ENCODE peak calls at places on chromosomes 6 and 20, in five cellular contexts. C is tibial artery, P is fibroblast of villous mesenchyme, H is foreskin fibroblast, N is GM10248. W is an unnamed sample.

GRCh38 chr6:113560908-113561307 is 296.2 kb upstream of the MARCKS start:
- DNase-seq in C (no peak), P (peak), H (peak), N (no peak), W (no peak)

GRCh38 chr6:150729188-150729748 is 129.6 kb downstream of the PLEKHG1 start:
- DNase-seq in C (no peak), P (no peak), H (no peak), N (no peak), W (no peak)

GRCh38 chr6:116120430-116120829 is 5.5 kb downstream of the COL10A1 start:
- DNase-seq in C (no peak), P (no peak), H (no peak), N (no peak), W (no peak)

GRCh38 chr6:108689279-108690161 is 128.8 kb downstream of the FOXO3 start:
- DNase-seq in C (peak), P (peak), H (peak), N (no peak), W (no peak)

GRCh38 chr6:79969784-79970183 is 22.4 kb upstream of the ELOVL4 start:
- DNase-seq in C (no peak), P (no peak), H (no peak), N (no peak), W (no peak)

GRCh38 chr20:35768731-35769664 is 2.8 kb upstream of the PHF20 start:
- DNase-seq in C (peak), P (peak), H (peak), N (peak), W (peak)

GRCh38 chr6:34587851-34588250 is 31.7 kb upstream of the SPDEF start:
- DNase-seq in C (no peak), P (no peak), H (no peak), N (no peak), W (no peak)

GRCh38 chr6:21213492-21213891 is 380.1 kb upstream of the SOX4 start:
- DNase-seq in C (no peak), P (no peak), H (no peak), N (peak), W (no peak)

GRCh38 chr6:3005874-3006273 is 6.2 kb downstream of the NQO2 start:
- DNase-seq in C (no peak), P (no peak), H (no peak), N (no peak), W (no peak)

GRCh38 chr6:112241820-112242443 is 12.4 kb downstream of the LAMA4 start:
- DNase-seq in C (no peak), P (no peak), H (no peak), N (no peak), W (no peak)

GRCh38 chr6:33725222-33725621 is 13.7 kb upstream of the UQCC2 start:
- DNase-seq in C (no peak), P (no peak), H (no peak), N (no peak), W (no peak)

GRCh38 chr6:46370622-46371021 is 120.6 kb downstream of the RCAN2 start:
- DNase-seq in C (no peak), P (peak), H (peak), N (no peak), W (no peak)

GRCh38 chr20:17651761-17652388 is 30.2 kb downstream of the RRBP1 start:
- DNase-seq in C (peak), P (peak), H (no peak), N (no peak), W (peak)

GRCh38 chr6:130625825-130626500 is 201.2 kb upstream of the SMLR1 start:
- DNase-seq in C (no peak), P (peak), H (peak), N (peak), W (peak)

GRCh38 chr6:155782739-155783459 is 327.3 kb upstream of the NOX3 start:
- DNase-seq in C (no peak), P (peak), H (peak), N (no peak), W (no peak)

GRCh38 chr6:77467038-77467437 is 3.7 kb upstream of the HTR1B start:
- DNase-seq in C (no peak), P (peak), H (no peak), N (no peak), W (no peak)

GRCh38 chr6:153862139-153862538 is 176.9 kb upstream of the OPRM1 start:
- DNase-seq in C (no peak), P (no peak), H (no peak), N (no peak), W (no peak)

GRCh38 chr6:118468682-118469465 is 79.2 kb upstream of the PLN start:
- DNase-seq in C (no peak), P (no peak), H (peak), N (no peak), W (no peak)

GRCh38 chr6:50699086-50699886 is 14.0 kb upstream of the TFAP2D start:
- DNase-seq in C (no peak), P (no peak), H (no peak), N (no peak), W (no peak)

GRCh38 chr6:126721581-126722145 is 381.7 kb downstream of the CENPW start:
- DNase-seq in C (no peak), P (peak), H (peak), N (no peak), W (no peak)

GRCh38 chr20:51022803-51023616 is at the start of gene KCNG1:
- DNase-seq in C (no peak), P (peak), H (peak), N (peak), W (peak)
- TF ChIP-seq CTCF in C (no peak), P (no peak), H (no peak), N (no peak), W (no peak)

GRCh38 chr6:52577778-52578473 is 1.1 kb upstream of the TRAM2 start:
- DNase-seq in C (no peak), P (no peak), H (no peak), N (no peak), W (no peak)

GRCh38 chr6:52575490-52575868 is 1.4 kb downstream of the TRAM2 start:
- DNase-seq in C (no peak), P (peak), H (no peak), N (no peak), W (no peak)

GRCh38 chr6:52576392-52577021 is 353 bp downstream of the TRAM2 start:
- DNase-seq in C (peak), P (peak), H (peak), N (peak), W (peak)

GRCh38 chr6:52576054-52576391 is 837 bp downstream of the TRAM2 start:
- DNase-seq in C (no peak), P (peak), H (no peak), N (no peak), W (no peak)

DNA sequence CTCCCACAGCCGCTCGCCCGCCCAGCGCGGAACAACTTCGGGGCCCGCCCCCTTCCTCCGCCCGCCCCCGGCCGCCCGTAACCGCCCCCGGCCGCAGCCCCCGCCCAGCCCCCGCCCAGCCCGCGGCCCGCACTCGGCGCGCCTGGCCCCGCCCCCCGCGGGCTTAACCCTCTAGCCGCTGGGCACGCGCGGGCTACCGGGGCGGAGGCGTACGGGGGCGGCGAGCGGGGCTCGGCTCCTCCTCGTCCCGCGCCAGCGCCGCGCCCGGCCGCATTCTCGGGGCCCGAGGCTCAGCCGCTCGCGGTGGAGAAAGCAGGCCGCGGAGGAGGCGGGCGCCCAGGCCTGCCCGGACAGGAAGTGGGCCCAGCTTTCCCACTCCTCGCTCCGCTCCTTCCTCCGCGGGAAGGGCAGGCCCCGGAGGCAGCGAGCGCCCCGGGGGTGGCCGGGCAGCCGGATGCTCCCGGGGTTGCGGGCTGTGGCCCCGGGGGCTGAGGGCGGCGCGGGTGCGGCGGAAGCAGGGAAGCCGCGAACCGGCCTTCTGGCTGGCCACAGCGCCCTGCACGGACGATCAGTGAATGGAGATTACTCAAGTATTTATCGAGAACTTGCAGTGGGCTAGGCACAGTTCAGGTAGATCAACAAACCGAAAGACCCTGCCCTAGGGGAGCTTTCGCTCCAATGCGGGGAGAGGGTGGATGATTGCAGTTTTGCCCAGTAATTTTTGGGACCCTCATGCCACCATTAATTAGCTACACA is at the start of gene TRAM2:
- DNase-seq in C (peak), P (peak), H (peak), N (peak), W (peak)
- TF ChIP-seq CTCF in C (peak), P (peak), H (no peak), N (no peak), W (no peak)

GRCh38 chr6:31730631-31731086 is 1.6 kb upstream of the DDAH2 start:
- DNase-seq in C (no peak), P (no peak), H (no peak), N (no peak), W (no peak)
- TF ChIP-seq CTCF in C (no peak), P (no peak), H (no peak), N (no peak), W (no peak)

GRCh38 chr20:19720991-19721390 is 37.1 kb upstream of the RIN2 start:
- DNase-seq in C (no peak), P (no peak), H (no peak), N (no peak), W (no peak)

GRCh38 chr20:19713851-19714716 is 44.0 kb upstream of the RIN2 start:
- DNase-seq in C (no peak), P (peak), H (no peak), N (no peak), W (no peak)

GRCh38 chr20:19715986-19716385 is 42.1 kb upstream of the RIN2 start:
- DNase-seq in C (no peak), P (no peak), H (no peak), N (no peak), W (no peak)

GRCh38 chr20:19723834-19724430 is 34.1 kb upstream of the RIN2 start:
- DNase-seq in C (no peak), P (no peak), H (no peak), N (no peak), W (no peak)

DNA sequence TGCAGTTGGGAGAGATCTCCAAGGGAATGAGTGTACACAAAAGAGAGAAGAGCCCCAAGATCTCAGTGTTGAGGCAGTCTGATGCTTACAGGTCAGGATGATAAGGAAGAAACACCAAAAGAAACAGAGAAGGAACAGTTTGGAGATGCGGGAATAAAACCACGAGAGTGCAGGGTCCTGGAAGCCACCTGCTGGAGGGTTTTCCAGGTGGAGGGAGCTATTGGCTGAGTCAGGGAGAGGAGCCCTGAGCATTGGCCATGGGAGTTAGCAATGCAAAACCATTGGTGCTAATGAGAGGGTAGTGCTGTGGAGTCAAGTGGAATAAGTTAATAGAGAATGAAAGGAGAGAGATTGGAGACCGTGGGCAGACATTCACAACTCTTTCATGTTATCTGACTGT is 39.2 kb upstream of the RIN2 start:
- DNase-seq in C (no peak), P (no peak), H (no peak), N (no peak), W (no peak)
- TF ChIP-seq CTCF in C (no peak), P (no peak), H (no peak), N (no peak), W (no peak)

DNA sequence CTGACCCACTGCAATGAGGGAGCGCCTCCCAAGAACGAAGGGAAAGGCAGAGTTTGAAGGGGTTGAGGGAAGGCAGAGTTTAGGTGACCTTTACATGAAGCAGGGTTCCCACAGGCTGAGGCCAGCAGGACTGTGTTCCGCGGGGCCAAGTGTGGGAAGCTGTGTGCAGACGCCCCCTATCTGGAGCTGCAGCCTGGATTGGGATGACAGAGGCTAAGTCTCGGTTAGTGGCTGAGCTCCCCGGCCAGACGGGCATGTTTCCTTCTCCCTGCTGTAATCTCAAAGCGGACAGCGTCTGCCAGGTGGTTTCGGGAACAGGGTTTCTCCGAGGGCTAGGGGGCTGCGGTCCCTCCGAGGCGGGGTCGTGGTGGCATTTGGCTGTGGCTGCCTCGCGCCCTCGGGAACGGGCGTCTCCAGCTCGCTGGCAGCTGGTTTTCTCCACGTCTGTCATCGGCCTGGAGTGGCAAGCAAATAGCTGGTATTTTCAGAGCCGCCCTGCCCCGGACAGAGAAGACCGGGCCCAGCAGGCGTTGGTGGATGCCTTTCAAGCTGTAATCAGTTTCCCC is 702 bp upstream of the PYGB start:
- DNase-seq in C (peak), P (peak), H (peak), N (no peak), W (peak)
- TF ChIP-seq CTCF in C (no peak), P (peak), H (peak), N (peak), W (no peak)

DNA sequence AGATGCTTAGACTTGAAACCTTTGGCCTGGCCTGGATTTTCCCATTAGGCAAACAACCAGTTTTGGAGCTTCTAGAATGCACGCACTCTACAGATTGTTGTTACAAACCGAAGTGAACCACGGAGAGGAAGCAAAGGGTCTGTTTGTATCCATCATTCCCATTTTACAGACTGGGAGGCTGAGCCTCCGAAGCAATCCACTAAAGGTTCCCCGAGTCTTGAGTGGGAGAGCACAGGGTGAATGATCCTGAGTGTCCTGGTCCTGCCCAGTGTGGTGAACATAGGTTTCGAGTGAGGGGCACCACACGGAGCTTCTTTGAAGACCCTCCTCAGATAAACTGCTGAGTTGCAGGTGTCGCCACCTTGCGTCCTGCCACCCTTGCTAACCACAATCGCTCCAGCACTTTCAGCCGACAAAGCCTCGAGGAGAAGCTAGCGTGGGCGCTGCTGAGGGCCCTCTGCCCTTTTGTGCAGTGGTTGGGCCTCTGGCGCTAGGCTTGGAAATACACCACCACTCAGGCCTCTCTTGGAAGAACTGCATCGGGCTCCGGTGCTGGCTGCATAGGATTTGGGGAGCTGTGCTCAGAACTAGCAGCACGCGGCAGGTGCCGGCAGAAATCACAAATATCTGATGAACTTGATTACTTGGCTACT is 1.4 kb upstream of the PRDM13 start:
- DNase-seq in C (no peak), P (no peak), H (no peak), N (no peak), W (no peak)
- TF ChIP-seq CTCF in C (no peak), P (no peak), H (no peak), N (no peak), W (no peak)

GRCh38 chr6:170076466-170077165 is 214.3 kb downstream of the DLL1 start:
- DNase-seq in C (no peak), P (no peak), H (no peak), N (no peak), W (no peak)
- TF ChIP-seq CTCF in C (no peak), P (no peak), H (no peak), N (no peak), W (no peak)

DNA sequence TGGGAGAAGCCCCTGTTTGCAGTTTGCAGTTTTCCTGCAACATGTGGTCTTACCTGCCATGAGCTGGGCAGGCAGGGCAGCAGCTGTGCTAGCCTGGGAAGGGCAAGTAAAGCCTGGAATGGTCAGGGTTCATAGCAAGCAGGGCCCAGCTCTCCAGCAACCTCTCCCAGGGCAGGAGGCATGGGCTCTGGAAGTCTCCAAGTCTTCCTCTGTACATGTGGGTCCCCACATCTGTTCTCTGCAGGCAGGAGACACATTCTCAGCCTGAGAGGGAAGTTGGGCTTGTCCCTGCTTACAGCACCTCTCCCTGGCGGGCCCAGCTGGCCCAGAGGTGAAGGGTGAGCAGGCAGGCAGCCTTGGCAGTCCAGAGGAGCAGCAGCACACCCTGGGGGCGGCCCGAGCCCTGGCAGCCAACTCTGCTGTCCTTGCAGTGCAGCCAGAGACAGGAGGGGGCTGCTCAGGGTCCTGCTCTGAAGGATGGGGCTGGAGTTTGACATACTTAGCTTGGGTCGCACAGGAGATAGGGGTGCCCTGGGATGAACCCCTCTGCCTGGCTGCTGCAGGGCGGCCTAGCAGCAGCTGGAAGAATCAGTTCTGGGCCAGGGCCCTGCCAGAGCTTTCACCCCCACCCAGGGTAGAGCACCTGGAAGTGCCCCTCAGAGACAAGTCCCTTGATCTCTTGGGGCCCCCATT is 176.0 kb downstream of the MRPL14 start:
- DNase-seq in C (no peak), P (peak), H (peak), N (no peak), W (peak)
- TF ChIP-seq CTCF in C (no peak), P (peak), H (peak), N (peak), W (peak)

DNA sequence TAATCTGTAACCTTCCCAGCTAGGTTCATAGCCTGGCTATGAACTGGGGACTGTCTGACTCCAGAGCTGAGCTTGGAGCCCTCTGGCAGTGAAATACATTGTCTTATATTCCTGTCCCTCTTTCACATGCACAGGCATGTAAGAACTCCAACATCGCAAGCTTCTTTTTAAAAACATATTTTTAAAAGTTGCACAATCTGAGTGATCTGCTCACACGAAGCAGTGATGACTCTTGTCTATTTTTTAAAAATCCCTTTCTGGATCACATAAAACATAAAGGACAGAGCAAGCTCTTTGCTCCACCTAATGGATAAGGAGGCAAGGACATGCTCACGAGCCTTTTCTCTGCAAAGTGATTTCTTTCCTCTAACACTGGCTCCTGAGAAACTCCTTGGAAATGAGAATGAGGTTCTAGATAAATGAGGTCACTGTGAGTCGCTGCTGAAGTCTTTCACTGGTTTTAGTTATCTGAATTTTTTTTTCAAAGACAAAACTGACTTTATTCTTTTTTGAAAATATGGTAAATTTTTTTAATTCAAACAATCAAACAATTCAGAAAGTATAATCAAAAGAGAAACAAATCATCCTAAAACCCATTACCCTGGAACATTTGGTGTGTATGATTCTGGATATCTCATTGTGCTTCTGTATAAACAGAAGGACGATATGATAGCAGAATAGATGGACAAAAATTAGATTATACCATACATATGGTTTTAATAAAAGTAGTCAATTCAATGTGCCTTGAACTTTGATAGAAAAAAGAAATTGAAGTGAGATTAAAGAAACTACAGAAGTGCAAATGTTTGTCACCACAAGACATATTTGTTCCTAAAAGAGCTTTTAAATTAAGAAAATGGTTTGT is 30.8 kb downstream of the IL20RA start:
- DNase-seq in C (no peak), P (peak), H (peak), N (no peak), W (no peak)
- TF ChIP-seq CTCF in C (no peak), P (peak), H (peak), N (peak), W (no peak)

GRCh38 chr6:147282566-147282959 is 78.3 kb downstream of the STXBP5 start:
- DNase-seq in C (no peak), P (no peak), H (no peak), N (no peak), W (no peak)
- TF ChIP-seq CTCF in C (no peak), P (no peak), H (no peak), N (no peak), W (no peak)

W was measured in activated CD8-positive, alpha-beta T cell treated with anti-CD3 and anti-CD28 coated beads for 36 hours.